ENCODE peak calls at places on chromosomes 2 and 18, in six cellular contexts. One of them, this sample, is unnamed.

GRCh38 chr2:209823484-209823883 is 51.9 kb downstream of the UNC80 start:
- DNase-seq in K562: no peak
- DNase-seq in GM12878: no peak
- DNase-seq in HepG2: no peak
- DNase-seq in GM12891: no peak
- DNase-seq in H1: no peak
- DNase-seq in this sample: no peak

GRCh38 chr2:30711646-30712085 is 95.6 kb downstream of the CAPN13 start:
- DNase-seq in GM12878: peak; percentile 59
- DNase-seq in H1: peak; percentile 68
- DNase-seq in HepG2: peak; percentile 94
- DNase-seq in GM12891: peak; percentile 51
- DNase-seq in K562: peak; percentile 91
- DNase-seq in this sample: peak; percentile 48

GRCh38 chr2:112547333-112547732 is 5.1 kb downstream of the POLR1B start:
- DNase-seq in H1: no peak
- DNase-seq in GM12891: no peak
- DNase-seq in GM12878: no peak
- DNase-seq in K562: no peak
- DNase-seq in HepG2: peak; percentile 41
- DNase-seq in this sample: no peak

GRCh38 chr2:12119841-12120240 is 373.4 kb downstream of the LPIN1 start:
- DNase-seq in H1: no peak
- DNase-seq in K562: no peak
- DNase-seq in GM12891: no peak
- DNase-seq in GM12878: no peak
- DNase-seq in HepG2: no peak
- DNase-seq in this sample: no peak

GRCh38 chr18:50299626-50300388 is 12.3 kb upstream of the CXXC1 start:
- DNase-seq in GM12891: no peak
- DNase-seq in HepG2: no peak
- DNase-seq in H1: no peak
- DNase-seq in K562: no peak
- DNase-seq in GM12878: no peak
- DNase-seq in this sample: no peak

GRCh38 chr2:180980185-180980942 is at the start of gene UBE2E3:
- DNase-seq in H1: peak; percentile 54
- DNase-seq in GM12878: no peak
- DNase-seq in K562: peak; percentile 92
- DNase-seq in GM12891: peak; percentile 56
- DNase-seq in HepG2: peak; percentile 67
- DNase-seq in this sample: peak; percentile 55

GRCh38 chr2:120205901-120206581 is 17.2 kb downstream of the TMEM185B start:
- DNase-seq in H1: no peak
- DNase-seq in GM12878: no peak
- DNase-seq in K562: peak; percentile 58
- DNase-seq in GM12891: no peak
- DNase-seq in HepG2: no peak
- DNase-seq in this sample: no peak

GRCh38 chr2:10303174-10303633 is 500 bp downstream of the HPCAL1 start:
- DNase-seq in GM12891: no peak
- DNase-seq in K562: no peak
- DNase-seq in H1: no peak
- DNase-seq in HepG2: no peak
- DNase-seq in GM12878: no peak
- DNase-seq in this sample: no peak

GRCh38 chr2:84866121-84866520 is 14.8 kb downstream of the TRABD2A start:
- DNase-seq in GM12878: no peak
- DNase-seq in GM12891: no peak
- DNase-seq in H1: no peak
- DNase-seq in K562: no peak
- DNase-seq in HepG2: no peak
- DNase-seq in this sample: no peak

GRCh38 chr2:41149054-41149453 is 697.2 kb upstream of the SLC8A1 start:
- DNase-seq in K562: no peak
- DNase-seq in H1: no peak
- DNase-seq in GM12878: no peak
- DNase-seq in GM12891: no peak
- DNase-seq in HepG2: no peak
- DNase-seq in this sample: no peak

GRCh38 chr2:100482741-100483140 is 12.5 kb downstream of the NMS start:
- DNase-seq in GM12878: no peak
- DNase-seq in GM12891: no peak
- DNase-seq in K562: peak; percentile 49
- DNase-seq in H1: no peak
- DNase-seq in HepG2: no peak
- DNase-seq in this sample: no peak

GRCh38 chr18:34933880-34934689 is 107.1 kb upstream of the MAPRE2 start:
- DNase-seq in H1: no peak
- DNase-seq in GM12891: no peak
- DNase-seq in GM12878: no peak
- DNase-seq in HepG2: no peak
- DNase-seq in K562: no peak
- DNase-seq in this sample: no peak

GRCh38 chr18:23217781-23218180 is 82.5 kb downstream of the CABLES1 start:
- DNase-seq in GM12878: no peak
- DNase-seq in HepG2: no peak
- DNase-seq in H1: no peak
- DNase-seq in GM12891: no peak
- DNase-seq in K562: no peak
- DNase-seq in this sample: no peak

GRCh38 chr18:62398291-62398690 is 73.2 kb downstream of the TNFRSF11A start:
- DNase-seq in GM12891: no peak
- DNase-seq in GM12878: no peak
- DNase-seq in H1: no peak
- DNase-seq in HepG2: no peak
- DNase-seq in K562: no peak
- DNase-seq in this sample: no peak

GRCh38 chr2:120829633-120830025 is 94.0 kb downstream of the GLI2 start:
- DNase-seq in K562: no peak
- DNase-seq in GM12891: no peak
- DNase-seq in GM12878: no peak
- DNase-seq in H1: no peak
- DNase-seq in HepG2: no peak
- DNase-seq in this sample: no peak

GRCh38 chr2:170462433-170463205 is 252.5 kb upstream of the SP5 start:
- DNase-seq in GM12891: no peak
- DNase-seq in H1: no peak
- DNase-seq in K562: peak; percentile 59
- DNase-seq in HepG2: no peak
- DNase-seq in GM12878: no peak
- DNase-seq in this sample: no peak

GRCh38 chr2:197191948-197192338 is 118.6 kb downstream of the ANKRD44 start:
- DNase-seq in H1: no peak
- DNase-seq in HepG2: no peak
- DNase-seq in GM12891: no peak
- DNase-seq in GM12878: no peak
- DNase-seq in K562: no peak
- DNase-seq in this sample: no peak

GRCh38 chr2:188129677-188130076 is 162.0 kb upstream of the GULP1 start:
- DNase-seq in H1: no peak
- DNase-seq in K562: no peak
- DNase-seq in GM12878: no peak
- DNase-seq in HepG2: no peak
- DNase-seq in GM12891: no peak
- DNase-seq in this sample: no peak

GRCh38 chr18:64791211-64791610 is 642.3 kb upstream of the LINC00305 start:
- DNase-seq in K562: no peak
- DNase-seq in HepG2: no peak
- DNase-seq in GM12878: no peak
- DNase-seq in H1: no peak
- DNase-seq in GM12891: no peak
- DNase-seq in this sample: no peak

GRCh38 chr2:10863047-10863446 is 48.7 kb upstream of the KCNF1 start:
- DNase-seq in GM12878: no peak
- DNase-seq in HepG2: no peak
- DNase-seq in GM12891: no peak
- DNase-seq in H1: no peak
- DNase-seq in K562: no peak
- DNase-seq in this sample: no peak

GRCh38 chr2:191740016-191740419 is 62.1 kb downstream of the NABP1 start:
- DNase-seq in HepG2: no peak
- DNase-seq in GM12891: no peak
- DNase-seq in K562: no peak
- DNase-seq in H1: no peak
- DNase-seq in GM12878: peak; percentile 20
- DNase-seq in this sample: no peak

GRCh38 chr18:13264986-13265900 is 46.7 kb downstream of the LDLRAD4 start:
- DNase-seq in GM12878: no peak
- DNase-seq in H1: no peak
- DNase-seq in K562: no peak
- DNase-seq in HepG2: no peak
- DNase-seq in GM12891: no peak
- DNase-seq in this sample: no peak

GRCh38 chr2:69132960-69133590 is 120.1 kb downstream of the ANTXR1 start:
- DNase-seq in GM12891: no peak
- DNase-seq in K562: no peak
- DNase-seq in GM12878: no peak
- DNase-seq in HepG2: no peak
- DNase-seq in H1: no peak
- DNase-seq in this sample: no peak

GRCh38 chr2:145017149-145017548 is 497.2 kb upstream of the ZEB2 start:
- DNase-seq in K562: no peak
- DNase-seq in HepG2: no peak
- DNase-seq in GM12891: no peak
- DNase-seq in H1: no peak
- DNase-seq in GM12878: no peak
- DNase-seq in this sample: no peak

GRCh38 chr2:175030380-175031271 is 25.4 kb upstream of the CHN1 start:
- DNase-seq in K562: peak; percentile 55
- DNase-seq in H1: peak; percentile 13
- DNase-seq in GM12891: no peak
- DNase-seq in HepG2: peak; percentile 77
- DNase-seq in GM12878: no peak
- DNase-seq in this sample: no peak

GRCh38 chr2:172330060-172330671 is 97.2 kb upstream of the ITGA6 start:
- DNase-seq in H1: no peak
- DNase-seq in K562: no peak
- DNase-seq in GM12891: no peak
- DNase-seq in GM12878: no peak
- DNase-seq in HepG2: peak; percentile 85
- DNase-seq in this sample: no peak

GRCh38 chr2:215713393-215713792 is 277.5 kb upstream of the FN1 start:
- DNase-seq in GM12878: no peak
- DNase-seq in K562: no peak
- DNase-seq in GM12891: no peak
- DNase-seq in H1: no peak
- DNase-seq in HepG2: peak; percentile 72
- DNase-seq in this sample: no peak

GRCh38 chr2:234377761-234378341 is 119.0 kb downstream of the ARL4C start:
- DNase-seq in H1: no peak
- DNase-seq in GM12891: no peak
- DNase-seq in HepG2: no peak
- DNase-seq in GM12878: no peak
- DNase-seq in K562: no peak
- DNase-seq in this sample: no peak

DNA sequence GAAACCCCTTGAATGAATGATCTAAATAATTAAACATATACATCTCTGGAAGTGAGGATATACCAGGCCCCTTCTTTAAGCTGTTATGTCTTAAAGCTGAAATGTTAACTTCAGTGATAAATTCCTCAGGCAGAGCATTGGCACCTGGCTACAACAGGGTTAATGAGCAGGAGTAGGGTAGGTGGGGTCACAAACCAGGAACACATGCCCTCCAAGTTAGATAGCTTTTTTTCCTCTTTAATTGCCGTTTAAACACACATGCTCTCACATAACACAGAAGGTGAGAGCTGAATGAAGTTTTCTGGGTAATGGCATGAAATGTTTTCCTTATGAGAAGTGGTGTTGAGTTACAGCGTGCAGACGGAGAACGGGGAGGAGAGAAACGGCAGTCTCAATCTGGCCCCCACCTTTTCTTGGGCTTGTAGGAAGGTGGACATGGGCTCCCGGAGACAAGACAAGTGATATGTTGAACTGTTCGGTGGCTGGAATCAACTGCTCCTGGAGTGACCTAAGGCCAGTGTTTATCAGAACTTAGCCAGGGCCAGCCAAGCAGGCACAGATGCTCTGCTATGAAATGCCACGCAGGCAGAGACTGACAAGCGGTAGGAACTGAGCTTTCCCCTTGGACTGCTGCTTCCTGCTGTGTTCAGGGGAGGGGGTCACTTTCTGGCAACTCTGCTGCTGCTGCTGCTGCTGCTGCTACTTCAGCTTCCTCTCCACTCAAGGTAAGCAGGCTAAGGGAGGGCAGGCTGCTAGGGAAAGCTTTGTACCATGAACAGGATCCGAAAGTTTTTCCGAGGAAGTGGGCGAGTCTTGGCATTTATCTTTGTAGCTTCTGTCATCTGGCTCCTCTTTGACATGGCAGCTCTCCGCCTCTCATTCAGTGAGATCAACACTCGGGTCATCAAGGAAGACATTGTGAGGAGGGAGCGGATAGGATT is at the start of gene GALNT5:
- DNase-seq in GM12891: no peak
- DNase-seq in K562: peak; percentile 91
- DNase-seq in HepG2: no peak
- DNase-seq in GM12878: no peak
- DNase-seq in H1: no peak
- DNase-seq in this sample: no peak
- TF ChIP-seq POLR2A in GM12891: no peak
- TF ChIP-seq POLR2A in K562: peak; percentile 90
- TF ChIP-seq POLR2A in HepG2: no peak
- TF ChIP-seq POLR2A in GM12878: no peak
- TF ChIP-seq POLR2A in H1: no peak
- TF ChIP-seq POLR2A in this sample: no peak

GRCh38 chr2:212548459-212548815 is 9.8 kb upstream of the ERBB4 start:
- DNase-seq in H1: no peak
- DNase-seq in GM12891: no peak
- DNase-seq in GM12878: no peak
- DNase-seq in K562: no peak
- DNase-seq in HepG2: peak; percentile 42
- DNase-seq in this sample: no peak
- TF ChIP-seq TAF1 in H1: no peak
- TF ChIP-seq TAF1 in GM12891: no peak
- TF ChIP-seq TAF1 in GM12878: no peak
- TF ChIP-seq TAF1 in K562: no peak
- TF ChIP-seq TAF1 in HepG2: no peak
- TF ChIP-seq TAF1 in this sample: no peak

GRCh38 chr18:55475467-55475866 is 112.5 kb downstream of the TCF4 start:
- DNase-seq in K562: no peak
- DNase-seq in H1: no peak
- DNase-seq in GM12891: no peak
- DNase-seq in HepG2: no peak
- DNase-seq in GM12878: no peak
- DNase-seq in this sample: no peak
- TF ChIP-seq POLR2AphosphoS5 in K562: no peak
- TF ChIP-seq POLR2AphosphoS5 in H1: no peak
- TF ChIP-seq POLR2AphosphoS5 in GM12891: no peak
- TF ChIP-seq POLR2AphosphoS5 in HepG2: no peak
- TF ChIP-seq POLR2AphosphoS5 in GM12878: no peak
- TF ChIP-seq POLR2AphosphoS5 in this sample: no peak

GRCh38 chr2:106257830-106258229 is 63.7 kb upstream of the UXS1 start:
- DNase-seq in GM12891: no peak
- DNase-seq in K562: no peak
- DNase-seq in HepG2: no peak
- DNase-seq in H1: no peak
- DNase-seq in GM12878: no peak
- DNase-seq in this sample: no peak

GRCh38 chr2:106261871-106262321 is 67.8 kb upstream of the UXS1 start:
- DNase-seq in K562: no peak
- DNase-seq in GM12878: no peak
- DNase-seq in GM12891: no peak
- DNase-seq in H1: no peak
- DNase-seq in HepG2: no peak
- DNase-seq in this sample: no peak

GRCh38 chr2:106257135-106257534 is 63.0 kb upstream of the UXS1 start:
- DNase-seq in GM12891: no peak
- DNase-seq in HepG2: no peak
- DNase-seq in H1: no peak
- DNase-seq in K562: no peak
- DNase-seq in GM12878: no peak
- DNase-seq in this sample: no peak
- TF ChIP-seq POLR2A in GM12891: no peak
- TF ChIP-seq POLR2A in HepG2: no peak
- TF ChIP-seq POLR2A in H1: no peak
- TF ChIP-seq POLR2A in K562: no peak
- TF ChIP-seq POLR2A in GM12878: no peak
- TF ChIP-seq POLR2A in this sample: no peak

This sample was measured in GM12892.